ENCODE peak calls at places on chromosomes 16 and 17, in six cellular contexts. One of them, this sample, is unnamed.

GRCh38 chr17:78715000-78715771 is 66.9 kb downstream of the CYTH1 start:
- DNase-seq in hepatic stellate cell: no peak
- DNase-seq in left colon: no peak
- DNase-seq in neural progenitor cell: no peak
- DNase-seq in activated T-cell treated with anti-CD3 and anti-CD28 coated beads for 48 hours: no peak
- DNase-seq in GM19239: no peak
- DNase-seq in this sample: no peak

GRCh38 chr17:33057564-33057963 is 65.9 kb downstream of the SPACA3 start:
- DNase-seq in hepatic stellate cell: no peak
- DNase-seq in left colon: no peak
- DNase-seq in neural progenitor cell: no peak
- DNase-seq in activated T-cell treated with anti-CD3 and anti-CD28 coated beads for 48 hours: no peak
- DNase-seq in GM19239: no peak
- DNase-seq in this sample: no peak

GRCh38 chr17:75856062-75856681 is 1.0 kb upstream of the WBP2 start:
- DNase-seq in hepatic stellate cell: peak
- DNase-seq in left colon: no peak
- DNase-seq in neural progenitor cell: no peak
- DNase-seq in activated T-cell treated with anti-CD3 and anti-CD28 coated beads for 48 hours: no peak
- DNase-seq in GM19239: no peak
- DNase-seq in this sample: no peak

GRCh38 chr16:85360323-85361277 is 248.3 kb upstream of the CIBAR2 start:
- DNase-seq in hepatic stellate cell: no peak
- DNase-seq in left colon: peak
- DNase-seq in neural progenitor cell: no peak
- DNase-seq in activated T-cell treated with anti-CD3 and anti-CD28 coated beads for 48 hours: no peak
- DNase-seq in GM19239: no peak
- DNase-seq in this sample: peak

GRCh38 chr16:49899991-49900690 is 44.2 kb upstream of the ZNF423 start:
- DNase-seq in hepatic stellate cell: no peak
- DNase-seq in left colon: peak
- DNase-seq in neural progenitor cell: no peak
- DNase-seq in activated T-cell treated with anti-CD3 and anti-CD28 coated beads for 48 hours: no peak
- DNase-seq in GM19239: no peak
- DNase-seq in this sample: peak

GRCh38 chr17:76481091-76481655 is 13.8 kb downstream of the AANAT start:
- DNase-seq in hepatic stellate cell: no peak
- DNase-seq in left colon: no peak
- DNase-seq in neural progenitor cell: no peak
- DNase-seq in activated T-cell treated with anti-CD3 and anti-CD28 coated beads for 48 hours: no peak
- DNase-seq in GM19239: peak
- DNase-seq in this sample: no peak

GRCh38 chr16:28891964-28892890 is 13.9 kb downstream of the ATP2A1 start:
- DNase-seq in hepatic stellate cell: no peak
- DNase-seq in left colon: no peak
- DNase-seq in neural progenitor cell: no peak
- DNase-seq in activated T-cell treated with anti-CD3 and anti-CD28 coated beads for 48 hours: no peak
- DNase-seq in GM19239: no peak
- DNase-seq in this sample: no peak

GRCh38 chr16:68626557-68626956 is 18.6 kb upstream of the CDH3 start:
- DNase-seq in hepatic stellate cell: no peak
- DNase-seq in left colon: no peak
- DNase-seq in neural progenitor cell: no peak
- DNase-seq in activated T-cell treated with anti-CD3 and anti-CD28 coated beads for 48 hours: no peak
- DNase-seq in GM19239: no peak
- DNase-seq in this sample: no peak

GRCh38 chr17:1328437-1328836 is 49.0 kb downstream of the TRARG1 start:
- DNase-seq in hepatic stellate cell: no peak
- DNase-seq in left colon: no peak
- DNase-seq in neural progenitor cell: no peak
- DNase-seq in activated T-cell treated with anti-CD3 and anti-CD28 coated beads for 48 hours: no peak
- DNase-seq in GM19239: no peak
- DNase-seq in this sample: no peak

GRCh38 chr16:700684-701584 is 4.7 kb downstream of the FBXL16 start:
- DNase-seq in hepatic stellate cell: no peak
- DNase-seq in left colon: no peak
- DNase-seq in neural progenitor cell: peak
- DNase-seq in activated T-cell treated with anti-CD3 and anti-CD28 coated beads for 48 hours: no peak
- DNase-seq in GM19239: no peak
- DNase-seq in this sample: no peak

GRCh38 chr17:81859906-81860755 is at the start of gene P4HB:
- DNase-seq in hepatic stellate cell: no peak
- DNase-seq in left colon: no peak
- DNase-seq in neural progenitor cell: no peak
- DNase-seq in activated T-cell treated with anti-CD3 and anti-CD28 coated beads for 48 hours: peak
- DNase-seq in GM19239: no peak
- DNase-seq in this sample: no peak

GRCh38 chr16:72073831-72074230 is 10.8 kb downstream of the HPR start:
- DNase-seq in hepatic stellate cell: no peak
- DNase-seq in left colon: no peak
- DNase-seq in neural progenitor cell: no peak
- DNase-seq in activated T-cell treated with anti-CD3 and anti-CD28 coated beads for 48 hours: no peak
- DNase-seq in GM19239: no peak
- DNase-seq in this sample: no peak

GRCh38 chr17:39174907-39175694 is 9.1 kb upstream of the ARL5C start:
- DNase-seq in hepatic stellate cell: peak
- DNase-seq in left colon: peak
- DNase-seq in neural progenitor cell: peak
- DNase-seq in activated T-cell treated with anti-CD3 and anti-CD28 coated beads for 48 hours: peak
- DNase-seq in GM19239: peak
- DNase-seq in this sample: peak

GRCh38 chr17:49285716-49286115 is 55.1 kb upstream of the PHOSPHO1 start:
- DNase-seq in hepatic stellate cell: no peak
- DNase-seq in left colon: no peak
- DNase-seq in neural progenitor cell: peak
- DNase-seq in activated T-cell treated with anti-CD3 and anti-CD28 coated beads for 48 hours: no peak
- DNase-seq in GM19239: no peak
- DNase-seq in this sample: no peak

GRCh38 chr17:61856078-61856477 is 7.2 kb downstream of the BRIP1 start:
- DNase-seq in hepatic stellate cell: no peak
- DNase-seq in left colon: no peak
- DNase-seq in neural progenitor cell: no peak
- DNase-seq in activated T-cell treated with anti-CD3 and anti-CD28 coated beads for 48 hours: no peak
- DNase-seq in GM19239: no peak
- DNase-seq in this sample: no peak

GRCh38 chr17:16927641-16928321 is 44.1 kb downstream of the TNFRSF13B start:
- DNase-seq in hepatic stellate cell: no peak
- DNase-seq in left colon: no peak
- DNase-seq in neural progenitor cell: no peak
- DNase-seq in activated T-cell treated with anti-CD3 and anti-CD28 coated beads for 48 hours: no peak
- DNase-seq in GM19239: no peak
- DNase-seq in this sample: no peak

GRCh38 chr16:2339521-2340484 is 725 bp downstream of the ABCA3 start:
- DNase-seq in hepatic stellate cell: peak
- DNase-seq in left colon: peak
- DNase-seq in neural progenitor cell: peak
- DNase-seq in activated T-cell treated with anti-CD3 and anti-CD28 coated beads for 48 hours: peak
- DNase-seq in GM19239: peak
- DNase-seq in this sample: peak

GRCh38 chr16:46929378-46930332 is 43.8 kb downstream of the DNAJA2 start:
- DNase-seq in hepatic stellate cell: peak
- DNase-seq in left colon: peak
- DNase-seq in neural progenitor cell: peak
- DNase-seq in activated T-cell treated with anti-CD3 and anti-CD28 coated beads for 48 hours: peak
- DNase-seq in GM19239: peak
- DNase-seq in this sample: peak

GRCh38 chr16:46918905-46919792 is 35.0 kb downstream of the GPT2 start:
- DNase-seq in hepatic stellate cell: no peak
- DNase-seq in left colon: peak
- DNase-seq in neural progenitor cell: peak
- DNase-seq in activated T-cell treated with anti-CD3 and anti-CD28 coated beads for 48 hours: no peak
- DNase-seq in GM19239: peak
- DNase-seq in this sample: peak

GRCh38 chr16:69724981-69725479 is 1.3 kb downstream of the NQO1 start:
- DNase-seq in hepatic stellate cell: no peak
- DNase-seq in left colon: no peak
- DNase-seq in neural progenitor cell: no peak
- DNase-seq in activated T-cell treated with anti-CD3 and anti-CD28 coated beads for 48 hours: no peak
- DNase-seq in GM19239: no peak
- DNase-seq in this sample: peak

GRCh38 chr16:85673529-85674417 is 15.0 kb downstream of the GINS2 start:
- DNase-seq in hepatic stellate cell: peak
- DNase-seq in left colon: peak
- DNase-seq in neural progenitor cell: no peak
- DNase-seq in activated T-cell treated with anti-CD3 and anti-CD28 coated beads for 48 hours: no peak
- DNase-seq in GM19239: no peak
- DNase-seq in this sample: peak

GRCh38 chr17:78824240-78824639 is 16.4 kb downstream of the USP36 start:
- DNase-seq in hepatic stellate cell: no peak
- DNase-seq in left colon: no peak
- DNase-seq in neural progenitor cell: no peak
- DNase-seq in activated T-cell treated with anti-CD3 and anti-CD28 coated beads for 48 hours: no peak
- DNase-seq in GM19239: no peak
- DNase-seq in this sample: no peak

GRCh38 chr17:60138769-60139437 is 10.9 kb upstream of the CA4 start:
- DNase-seq in hepatic stellate cell: no peak
- DNase-seq in left colon: no peak
- DNase-seq in neural progenitor cell: no peak
- DNase-seq in activated T-cell treated with anti-CD3 and anti-CD28 coated beads for 48 hours: no peak
- DNase-seq in GM19239: no peak
- DNase-seq in this sample: no peak

GRCh38 chr16:76387994-76388393 is 110.8 kb downstream of the CNTNAP4 start:
- DNase-seq in hepatic stellate cell: no peak
- DNase-seq in left colon: no peak
- DNase-seq in neural progenitor cell: no peak
- DNase-seq in activated T-cell treated with anti-CD3 and anti-CD28 coated beads for 48 hours: no peak
- DNase-seq in GM19239: no peak
- DNase-seq in this sample: no peak

GRCh38 chr17:73689596-73690275 is 45.5 kb upstream of the SDK2 start:
- DNase-seq in hepatic stellate cell: no peak
- DNase-seq in left colon: no peak
- DNase-seq in neural progenitor cell: no peak
- DNase-seq in activated T-cell treated with anti-CD3 and anti-CD28 coated beads for 48 hours: no peak
- DNase-seq in GM19239: no peak
- DNase-seq in this sample: no peak

GRCh38 chr16:10619271-10619849 is 39.0 kb upstream of the EMP2 start:
- DNase-seq in hepatic stellate cell: no peak
- DNase-seq in left colon: peak
- DNase-seq in neural progenitor cell: peak
- DNase-seq in activated T-cell treated with anti-CD3 and anti-CD28 coated beads for 48 hours: peak
- DNase-seq in GM19239: no peak
- DNase-seq in this sample: peak

GRCh38 chr16:85420501-85421337 is 192.4 kb upstream of the GSE1 start:
- DNase-seq in hepatic stellate cell: peak
- DNase-seq in left colon: peak
- DNase-seq in neural progenitor cell: peak
- DNase-seq in activated T-cell treated with anti-CD3 and anti-CD28 coated beads for 48 hours: peak
- DNase-seq in GM19239: peak
- DNase-seq in this sample: peak

GRCh38 chr17:69712801-69713311 is 298.4 kb downstream of the MAP2K6 start:
- DNase-seq in hepatic stellate cell: no peak
- DNase-seq in left colon: no peak
- DNase-seq in neural progenitor cell: no peak
- DNase-seq in activated T-cell treated with anti-CD3 and anti-CD28 coated beads for 48 hours: no peak
- DNase-seq in GM19239: no peak
- DNase-seq in this sample: no peak

GRCh38 chr17:74968361-74968780 is 4.2 kb downstream of the HID1 start:
- DNase-seq in hepatic stellate cell: no peak
- DNase-seq in left colon: no peak
- DNase-seq in neural progenitor cell: no peak
- DNase-seq in activated T-cell treated with anti-CD3 and anti-CD28 coated beads for 48 hours: no peak
- DNase-seq in GM19239: no peak
- DNase-seq in this sample: peak

GRCh38 chr17:82734987-82735866 is at the start of gene FN3K:
- DNase-seq in hepatic stellate cell: peak
- DNase-seq in left colon: peak
- DNase-seq in neural progenitor cell: peak
- DNase-seq in activated T-cell treated with anti-CD3 and anti-CD28 coated beads for 48 hours: peak
- DNase-seq in GM19239: no peak
- DNase-seq in this sample: peak

GRCh38 chr17:51120357-51120738 is 320 bp downstream of the SPAG9 start:
- DNase-seq in hepatic stellate cell: peak
- DNase-seq in left colon: no peak
- DNase-seq in neural progenitor cell: no peak
- DNase-seq in activated T-cell treated with anti-CD3 and anti-CD28 coated beads for 48 hours: peak
- DNase-seq in GM19239: peak
- DNase-seq in this sample: peak

GRCh38 chr17:41540921-41541625 is 13.0 kb upstream of the KRT19 start:
- DNase-seq in hepatic stellate cell: no peak
- DNase-seq in left colon: no peak
- DNase-seq in neural progenitor cell: no peak
- DNase-seq in activated T-cell treated with anti-CD3 and anti-CD28 coated beads for 48 hours: no peak
- DNase-seq in GM19239: no peak
- DNase-seq in this sample: peak

GRCh38 chr16:782766-783403 is 5.3 kb downstream of the RPUSD1 start:
- DNase-seq in hepatic stellate cell: no peak
- DNase-seq in left colon: no peak
- DNase-seq in neural progenitor cell: no peak
- DNase-seq in activated T-cell treated with anti-CD3 and anti-CD28 coated beads for 48 hours: no peak
- DNase-seq in GM19239: no peak
- DNase-seq in this sample: peak

GRCh38 chr17:46071796-46072195 is 72.7 kb downstream of the STH start:
- DNase-seq in hepatic stellate cell: no peak
- DNase-seq in left colon: no peak
- DNase-seq in neural progenitor cell: peak
- DNase-seq in activated T-cell treated with anti-CD3 and anti-CD28 coated beads for 48 hours: no peak
- DNase-seq in GM19239: no peak
- DNase-seq in this sample: no peak

This sample was measured in small intestine.